ENCODE peak calls at places on chromosomes 3 and 15, in nine cellular contexts. X is IMR-90, P is stomach, H is body of pancreas, S is A549, Q is suprapubic skin, M is erythroblast, Z is gastrocnemius medialis, N is spleen. D is an unnamed sample.

GRCh38 chr3:193909387-193909786 is 226.6 kb upstream of the HES1 start:
- DNase-seq in N (no peak), P (no peak), Z (no peak), H (no peak), Q (no peak), X (no peak), M (no peak), S (no peak), D (peak; percentile 20)

GRCh38 chr3:123021986-123022510 is 5.5 kb downstream of the SEMA5B start:
- DNase-seq in S (no peak), Z (no peak), P (no peak), M (no peak), X (no peak), Q (no peak), H (no peak), N (no peak), D (no peak)

GRCh38 chr15:44427756-44428724 is 611 bp downstream of the CTDSPL2 start:
- DNase-seq in Q (no peak), Z (no peak), S (peak; percentile 28), H (no peak), N (no peak), X (peak; percentile 65), P (peak; percentile 74), M (peak; percentile 52), D (peak; percentile 18)

GRCh38 chr3:134312072-134312872 is 61.6 kb upstream of the RYK start:
- DNase-seq in P (peak; percentile 79), Q (no peak), H (peak; percentile 86), N (no peak), S (no peak), Z (no peak), M (peak; percentile 8), X (no peak), D (no peak)

GRCh38 chr15:94314639-94315038 is 83.3 kb downstream of the MCTP2 start:
- DNase-seq in Z (no peak), P (no peak), M (no peak), X (no peak), S (no peak), H (no peak), N (no peak), Q (no peak), D (no peak)

GRCh38 chr3:116179091-116179490 is 266.2 kb downstream of the LSAMP start:
- DNase-seq in H (no peak), M (no peak), X (peak; percentile 85), S (no peak), Z (no peak), P (no peak), Q (no peak), N (no peak), D (no peak)

GRCh38 chr3:129552287-129553050 is 9.5 kb downstream of the H1-8 start:
- DNase-seq in S (no peak), N (no peak), Q (no peak), Z (no peak), H (no peak), M (no peak), X (no peak), P (no peak), D (no peak)

GRCh38 chr3:25784971-25785370 is 1.7 kb upstream of the NGLY1 start:
- DNase-seq in X (no peak), Z (no peak), N (no peak), P (no peak), H (no peak), M (peak; percentile 26), Q (no peak), S (no peak), D (no peak)

GRCh38 chr15:100330629-100331215 is 11.1 kb downstream of the ADAMTS17 start:
- DNase-seq in Q (no peak), Z (no peak), M (no peak), X (no peak), H (no peak), N (no peak), S (no peak), P (peak; percentile 25), D (peak; percentile 59)
- TF ChIP-seq POLR2A in Q (no peak), Z (no peak), M (no peak), X (no peak), H (no peak), N (no peak), S (no peak), P (no peak), D (no peak)

DNA sequence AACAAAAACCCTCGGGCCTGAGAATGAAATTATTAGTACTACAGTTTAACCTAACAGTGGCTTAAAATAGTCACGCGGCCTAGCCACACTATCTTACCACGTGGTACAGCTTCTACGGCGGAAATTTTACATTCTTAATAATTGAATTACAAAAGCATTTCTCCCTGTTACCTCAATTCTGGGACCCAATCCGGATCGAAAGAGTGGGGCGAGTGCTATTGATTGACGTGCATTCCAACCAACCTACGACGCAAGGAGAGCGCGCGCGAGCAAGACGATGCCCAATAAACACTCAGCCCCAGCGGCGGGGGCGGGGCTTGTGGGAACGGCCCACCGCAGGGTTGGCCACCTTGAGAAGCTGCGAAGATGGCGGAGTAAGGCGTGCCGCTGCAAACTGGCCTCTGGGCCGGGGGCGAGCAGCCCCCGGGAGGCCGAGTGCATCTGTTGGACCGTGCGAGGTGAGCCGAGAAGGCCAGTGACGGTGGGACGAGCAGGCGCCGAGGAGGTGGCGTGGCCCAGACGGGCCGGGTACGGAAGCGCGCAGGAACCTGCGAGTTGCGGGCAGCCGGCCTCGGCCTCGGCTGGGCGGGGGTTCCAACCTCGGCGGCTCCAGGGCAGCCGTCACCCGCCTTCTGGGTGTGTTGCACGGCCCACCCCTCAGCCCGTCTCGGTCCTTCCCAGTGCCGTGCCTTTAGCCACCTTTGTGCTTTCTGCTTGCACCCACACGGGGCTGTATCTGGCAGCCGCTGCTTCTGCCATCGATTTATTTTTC is 48.6 kb downstream of the OIP5 start:
- DNase-seq in P (peak; percentile 99), H (peak; percentile 99), Q (peak; percentile 99), M (peak; percentile 100), X (peak; percentile 99), Z (peak; percentile 98), N (peak; percentile 98), S (peak; percentile 98), D (peak; percentile 99)
- TF ChIP-seq POLR2A in P (no peak), H (peak; percentile 92), Q (peak; percentile 68), M (peak; percentile 97), X (peak; percentile 40), Z (peak; percentile 87), N (peak; percentile 33), S (peak; percentile 70), D (peak; percentile 98)

GRCh38 chr3:42654331-42655201 is 1.1 kb downstream of the ZBTB47 start:
- DNase-seq in P (peak; percentile 42), H (peak; percentile 63), Q (peak; percentile 82), N (peak; percentile 85), M (peak; percentile 38), S (peak; percentile 32), X (peak; percentile 44), Z (peak; percentile 81), D (peak; percentile 43)
- TF ChIP-seq POLR2A in P (no peak), H (peak; percentile 30), Q (peak; percentile 11), N (no peak), M (no peak), S (peak; percentile 6), X (peak; percentile 49), Z (peak; percentile 86), D (no peak)

GRCh38 chr3:141431411-141432378 is 55.1 kb upstream of the RASA2 start:
- DNase-seq in X (no peak), P (no peak), Q (no peak), H (no peak), M (no peak), Z (peak; percentile 82), N (no peak), S (no peak), D (no peak)
- TF ChIP-seq POLR2A in X (no peak), P (no peak), Q (no peak), H (no peak), M (no peak), Z (peak; percentile 72), N (no peak), S (no peak), D (no peak)

GRCh38 chr15:71328453-71328852 is 213.2 kb downstream of the THSD4 start:
- DNase-seq in M (no peak), Z (no peak), S (no peak), H (no peak), Q (no peak), N (no peak), X (no peak), P (no peak), D (no peak)
- TF ChIP-seq POLR2A in M (no peak), Z (no peak), S (no peak), H (no peak), Q (no peak), N (no peak), X (no peak), P (no peak), D (no peak)

DNA sequence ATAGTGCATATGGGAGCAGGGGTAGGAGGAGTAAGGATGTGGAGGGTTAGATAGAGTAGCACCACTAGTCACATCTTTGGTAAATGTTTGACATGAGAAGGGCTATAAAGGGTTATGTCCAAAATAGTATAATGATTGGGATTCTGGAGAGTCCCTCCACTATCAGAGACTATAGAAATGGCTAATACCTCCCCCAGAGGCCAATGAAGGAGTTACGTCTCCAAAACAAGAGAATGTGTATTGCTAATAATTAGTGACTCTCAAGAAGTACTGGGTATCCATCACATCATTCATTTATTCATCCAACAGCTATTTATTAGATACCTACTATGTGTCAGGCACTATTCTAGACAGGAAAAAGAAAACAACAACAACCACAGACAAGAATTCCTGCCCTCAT is 203.7 kb upstream of the UMPS start:
- DNase-seq in X (no peak), Z (no peak), S (no peak), N (no peak), P (no peak), M (no peak), Q (no peak), H (no peak), D (no peak)
- TF ChIP-seq POLR2A in X (no peak), Z (no peak), S (no peak), N (no peak), P (no peak), M (no peak), Q (no peak), H (no peak), D (no peak)

GRCh38 chr3:196711838-196712513 is at the start of the genes CEP19 and PIGX:
- DNase-seq in X (peak; percentile 81), Q (peak; percentile 86), S (peak; percentile 81), P (peak; percentile 86), Z (peak; percentile 68), N (peak; percentile 96), M (peak; percentile 94), H (peak; percentile 85), D (peak; percentile 88)
- TF ChIP-seq POLR2A in X (peak; percentile 65), Q (peak; percentile 46), S (peak; percentile 76), P (no peak), Z (peak; percentile 81), N (no peak), M (peak; percentile 80), H (peak; percentile 56), D (no peak)

D was measured in NB4.